ENCODE peak calls at places on chromosome 15, in four cellular contexts. S is SK-N-SH, W is HepG2, T is GM12878. A is an unnamed sample. For H3K4me1, the result is how much of the 10 kb centered on the place peaks cover.

GRCh38 chr15:53193149-53193548 is 403.0 kb upstream of the ONECUT1 start:
- DNase-seq in S (no peak), W (peak), T (no peak), A (peak)

GRCh38 chr15:65869127-65869953 is at the start of gene RAB11A:
- DNase-seq in S (peak), W (peak), T (peak), A (peak)

GRCh38 chr15:80923668-80924067 is 66.0 kb downstream of the MESD start:
- DNase-seq in S (no peak), W (no peak), T (no peak), A (no peak)

GRCh38 chr15:94749848-94750617 is 518.7 kb downstream of the MCTP2 start:
- DNase-seq in S (no peak), W (no peak), T (no peak), A (no peak)

GRCh38 chr15:59691194-59691805 is 2.2 kb upstream of the BNIP2 start:
- DNase-seq in S (peak), W (peak), T (peak), A (peak)

GRCh38 chr15:95829062-95829461 is 501.4 kb upstream of the NR2F2 start:
- DNase-seq in S (no peak), W (no peak), T (no peak), A (no peak)

GRCh38 chr15:36643551-36643950 is 64.1 kb downstream of the CDIN1 start:
- DNase-seq in S (no peak), W (no peak), T (no peak), A (peak)

GRCh38 chr15:72813345-72814004 is 29.9 kb upstream of the ADPGK start:
- DNase-seq in S (no peak), W (no peak), T (no peak), A (no peak)

GRCh38 chr15:48865387-48866079 is 12.4 kb upstream of the EID1 start:
- DNase-seq in S (no peak), W (no peak), T (no peak), A (no peak)

GRCh38 chr15:62601779-62602540 is 436.9 kb upstream of the C2CD4B start:
- DNase-seq in S (no peak), W (no peak), T (no peak), A (peak)

GRCh38 chr15:73628976-73629854 is 4.0 kb downstream of the NPTN start:
- DNase-seq in S (peak), W (peak), T (no peak), A (no peak)

GRCh38 chr15:63221346-63221745 is 31.9 kb downstream of the RAB8B start:
- DNase-seq in S (no peak), W (no peak), T (no peak), A (no peak)

GRCh38 chr15:40421246-40422157 is 15.9 kb downstream of the IVD start:
- DNase-seq in S (peak), W (peak), T (no peak), A (peak)

GRCh38 chr15:48693474-48693873 is 48.0 kb upstream of the FBN1 start:
- DNase-seq in S (no peak), W (no peak), T (no peak), A (no peak)

GRCh38 chr15:94677202-94677790 is 445.9 kb downstream of the MCTP2 start:
- DNase-seq in S (no peak), W (no peak), T (no peak), A (no peak)

GRCh38 chr15:100721758-100722550 is 119.6 kb downstream of the ASB7 start:
- DNase-seq in S (no peak), W (peak), T (no peak), A (peak)

GRCh38 chr15:67783303-67783702 is 42.0 kb upstream of the SKOR1 start:
- DNase-seq in S (no peak), W (no peak), T (peak), A (no peak)

GRCh38 chr15:100493213-100493612 is 35.5 kb downstream of the CERS3 start:
- DNase-seq in S (no peak), W (no peak), T (no peak), A (no peak)

GRCh38 chr15:77180270-77180669 is 109.4 kb upstream of the TSPAN3 start:
- DNase-seq in S (no peak), W (no peak), T (no peak), A (no peak)

GRCh38 chr15:99732711-99733267 is 448 bp downstream of the LYSMD4 start:
- DNase-seq in S (peak), W (no peak), T (no peak), A (no peak)

GRCh38 chr15:52417501-52417900 is 111.2 kb downstream of the MYO5A start:
- DNase-seq in S (no peak), W (no peak), T (no peak), A (no peak)

GRCh38 chr15:31504462-31504839 is 177.8 kb downstream of the KLF13 start:
- DNase-seq in S (no peak), W (no peak), T (no peak), A (no peak)

GRCh38 chr15:31031471-31032064 is 40.1 kb upstream of the MTMR10 start:
- DNase-seq in S (no peak), W (no peak), T (peak), A (no peak)

GRCh38 chr15:48777645-48778337 is 33.1 kb downstream of the CEP152 start:
- DNase-seq in S (no peak), W (no peak), T (no peak), A (no peak)

GRCh38 chr15:74621936-74622335 is 6.3 kb downstream of the CLK3 start:
- DNase-seq in S (peak), W (no peak), T (no peak), A (no peak)

GRCh38 chr15:63715818-63716217 is 117.9 kb downstream of the HERC1 start:
- DNase-seq in S (no peak), W (no peak), T (no peak), A (peak)

GRCh38 chr15:39154776-39155175 is 426.1 kb upstream of the THBS1 start:
- DNase-seq in S (no peak), W (no peak), T (no peak), A (no peak)

GRCh38 chr15:71752604-71753289 is 57.6 kb upstream of the NR2E3 start:
- DNase-seq in S (peak), W (peak), T (no peak), A (peak)

GRCh38 chr15:73918784-73919183 is 7.5 kb upstream of the LOXL1 start:
- DNase-seq in S (no peak), W (no peak), T (no peak), A (no peak)

GRCh38 chr15:74808840-74809229 is 3.8 kb upstream of the LMAN1L start:
- DNase-seq in S (no peak), W (no peak), T (no peak), A (no peak)

GRCh38 chr15:80606571-80606970 is 88.5 kb upstream of the ABHD17C start:
- DNase-seq in S (no peak), W (no peak), T (no peak), A (no peak)

GRCh38 chr15:67720556-67721175 is 104.6 kb upstream of the SKOR1 start:
- DNase-seq in S (no peak), W (no peak), T (no peak), A (no peak)

GRCh38 chr15:90839187-90840071 is 29.0 kb upstream of the FURIN start:
- DNase-seq in S (no peak), W (peak), T (no peak), A (no peak)

GRCh38 chr15:67149859-67150824 is 84.7 kb downstream of the SMAD3 start:
- DNase-seq in S (no peak), W (peak), T (peak), A (peak)

GRCh38 chr15:67849538-67849937 is 9.7 kb upstream of the RNU6-1 start:
- DNase-seq in S (no peak), W (no peak), T (no peak), A (no peak)

GRCh38 chr15:80179966-80180365 is 27.2 kb downstream of the FAH start:
- DNase-seq in S (no peak), W (no peak), T (no peak), A (no peak)

GRCh38 chr15:61479601-61480000 is 250.5 kb upstream of the RORA start:
- DNase-seq in S (no peak), W (no peak), T (no peak), A (no peak)

GRCh38 chr15:74664028-74664616 is 31.7 kb downstream of the EDC3 start:
- DNase-seq in S (no peak), W (peak), T (no peak), A (no peak)

DNA sequence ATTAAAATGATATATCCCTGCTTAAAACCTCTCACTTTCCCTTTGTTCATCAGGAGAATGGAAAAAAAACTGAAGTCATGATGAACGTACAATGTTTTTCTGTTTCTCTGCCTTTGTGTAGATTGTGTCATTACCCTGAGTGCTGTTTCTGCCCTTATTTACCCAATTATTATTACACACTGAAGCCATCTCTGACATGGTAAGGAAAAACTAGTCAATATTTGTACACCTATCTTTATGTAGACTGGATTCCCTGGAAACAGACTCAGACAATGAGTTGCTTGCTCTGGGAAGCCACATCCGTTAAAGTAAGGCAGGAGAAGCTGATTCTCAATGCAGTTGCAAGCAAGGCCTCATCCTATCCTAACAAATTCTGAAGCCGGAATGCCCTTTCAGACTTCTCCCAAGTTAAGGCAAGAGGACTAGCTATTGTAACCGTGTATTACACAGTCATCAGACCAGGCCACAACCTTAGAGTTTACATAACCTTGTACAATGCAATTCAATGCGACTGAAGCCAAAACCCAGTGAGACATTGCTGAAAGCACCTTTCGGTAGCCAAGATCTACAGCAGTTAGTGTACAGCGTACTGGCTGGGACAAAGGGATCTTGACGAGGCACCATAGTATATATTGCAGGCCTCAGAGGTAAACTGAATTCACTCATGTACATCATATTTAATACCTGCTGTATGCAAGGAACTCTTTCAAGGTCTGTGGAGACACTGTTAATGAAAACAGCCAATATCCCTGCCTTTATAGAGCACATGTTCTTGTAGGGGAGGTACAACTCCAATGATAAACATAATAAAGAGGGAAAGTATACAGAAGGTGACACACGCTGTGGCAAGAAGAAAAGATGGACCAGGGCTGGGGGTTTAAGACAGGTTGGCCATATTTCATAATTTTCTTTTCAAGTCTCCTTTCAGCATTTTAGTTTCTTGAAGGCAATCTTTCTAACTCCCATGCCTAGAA is 1040.8 kb upstream of the SEMA6D start:
- DNase-seq in S (no peak), W (no peak), T (no peak), A (no peak)
- TF ChIP-seq PBX3 in S (no peak), W (no peak), T (no peak), A (no peak)

DNA sequence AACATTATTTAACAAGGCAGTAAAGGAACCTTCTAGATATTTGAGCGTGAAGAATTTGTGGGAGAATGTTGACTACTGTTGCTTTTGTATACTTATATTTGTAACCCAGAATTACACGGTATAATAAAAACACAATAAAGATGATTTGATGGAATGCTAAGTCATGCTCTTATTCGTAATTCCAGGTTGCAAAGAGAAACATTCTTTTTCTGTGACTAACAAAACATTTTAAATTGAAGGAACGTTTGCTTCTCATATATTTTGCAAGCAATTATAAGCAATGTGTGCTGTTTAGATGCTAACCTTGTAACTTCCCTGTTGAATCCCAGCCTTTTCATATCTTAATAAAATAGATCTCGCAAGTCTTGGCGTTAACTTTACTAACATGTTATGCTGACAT is 124.4 kb upstream of the CGNL1 start:
- DNase-seq in S (no peak), W (no peak), T (no peak), A (no peak)
- TF ChIP-seq SMC3 in S (no peak), W (no peak), T (no peak), A (no peak)

GRCh38 chr15:38069506-38069905 is 135.1 kb downstream of the TMCO5A start:
- DNase-seq in S (peak), W (no peak), T (no peak), A (peak)
- H3K4me1 ChIP-seq in S (under half), W (under half), T (under half), A (under half)

GRCh38 chr15:58179741-58180381 is 41.7 kb downstream of the AQP9 start:
- DNase-seq in S (no peak), W (no peak), T (no peak), A (no peak)

GRCh38 chr15:58179206-58179605 is 41.0 kb downstream of the AQP9 start:
- DNase-seq in S (no peak), W (no peak), T (no peak), A (no peak)

GRCh38 chr15:58185439-58185838 is 47.3 kb downstream of the AQP9 start:
- DNase-seq in S (no peak), W (no peak), T (no peak), A (no peak)

GRCh38 chr15:58178668-58179067 is 40.5 kb downstream of the AQP9 start:
- DNase-seq in S (no peak), W (no peak), T (no peak), A (no peak)

GRCh38 chr15:58182460-58183163 is 44.4 kb downstream of the AQP9 start:
- DNase-seq in S (peak), W (peak), T (no peak), A (peak)
- TF ChIP-seq PBX3 in S (no peak), W (no peak), T (no peak), A (no peak)

A was measured in A549.